ENCODE peak calls at places on chromosome 11, in ten cellular contexts. R is RWPE2; I is colonic mucosa; Z is AG04450; Q is naive thymus-derived CD4-positive, alpha-beta T cell; W is tibial artery; S is aorta; V is Peyer's patch; H is ovary; O is caudate nucleus. P is an unnamed sample.

GRCh38 chr11:57387284-57388030 is 3.0 kb downstream of the PRG2 start:
- DNase-seq in I (no peak), W (no peak), V (no peak), Z (no peak), S (no peak), R (no peak), H (no peak), Q (no peak), O (no peak), P (no peak)

GRCh38 chr11:18772211-18772610 is 19.4 kb downstream of the PTPN5 start:
- DNase-seq in V (no peak), Z (no peak), Q (no peak), S (no peak), R (no peak), W (no peak), I (no peak), H (no peak), O (no peak), P (no peak)

GRCh38 chr11:86802601-86803051 is 2.3 kb downstream of the PRSS23 start:
- DNase-seq in R (no peak), S (no peak), Q (no peak), O (no peak), V (no peak), H (no peak), I (no peak), W (no peak), Z (no peak), P (no peak)

GRCh38 chr11:125049393-125049792 is 13.7 kb upstream of the SLC37A2 start:
- DNase-seq in S (no peak), V (no peak), W (no peak), Z (no peak), H (no peak), Q (no peak), R (no peak), I (no peak), O (no peak), P (no peak)

GRCh38 chr11:8098361-8098760 is 17.4 kb downstream of the TUB start:
- DNase-seq in R (no peak), W (no peak), Q (no peak), O (no peak), I (no peak), H (no peak), V (no peak), S (no peak), Z (peak), P (no peak)

GRCh38 chr11:132080121-132080520 is 709.7 kb downstream of the NTM start:
- DNase-seq in R (no peak), S (no peak), Z (no peak), I (no peak), O (no peak), H (no peak), Q (no peak), W (no peak), V (no peak), P (no peak)

GRCh38 chr11:43576834-43577521 is 103.6 kb upstream of the HSD17B12 start:
- DNase-seq in H (peak), R (no peak), W (no peak), I (peak), S (peak), Q (no peak), O (no peak), Z (no peak), V (no peak), P (no peak)

GRCh38 chr11:131977231-131977630 is 606.8 kb downstream of the NTM start:
- DNase-seq in W (no peak), Z (no peak), V (no peak), H (no peak), O (no peak), I (no peak), R (peak), Q (no peak), S (no peak), P (peak)

GRCh38 chr11:90229791-90230190 is 6.9 kb upstream of the CHORDC1 start:
- DNase-seq in R (no peak), Q (no peak), W (no peak), Z (no peak), S (no peak), O (no peak), I (no peak), H (no peak), V (no peak), P (no peak)

GRCh38 chr11:44950625-44951472 is at the start of gene TP53I11:
- DNase-seq in V (peak), Z (no peak), S (peak), I (peak), Q (peak), H (peak), W (peak), R (no peak), O (no peak), P (no peak)

GRCh38 chr11:101436511-101437142 is 147.2 kb downstream of the TRPC6 start:
- DNase-seq in V (no peak), R (no peak), H (peak), S (peak), Q (no peak), I (peak), W (no peak), Z (no peak), O (no peak), P (no peak)

GRCh38 chr11:112285918-112286317 is 25.3 kb upstream of the PLET1 start:
- DNase-seq in Z (no peak), O (no peak), I (no peak), Q (no peak), R (no peak), V (no peak), S (no peak), H (no peak), W (no peak), P (no peak)

GRCh38 chr11:112291191-112291590 is 30.5 kb upstream of the PLET1 start:
- DNase-seq in R (no peak), S (no peak), O (no peak), V (no peak), I (no peak), H (no peak), Z (no peak), W (no peak), Q (no peak), P (no peak)

GRCh38 chr11:112289588-112290461 is 29.2 kb upstream of the PLET1 start:
- DNase-seq in O (peak), V (peak), R (peak), W (peak), Z (no peak), I (peak), Q (peak), H (peak), S (peak), P (no peak)

GRCh38 chr11:112290462-112290894 is 29.8 kb upstream of the PLET1 start:
- DNase-seq in W (no peak), H (no peak), R (no peak), S (no peak), Q (no peak), O (no peak), Z (no peak), V (no peak), I (no peak), P (no peak)

DNA sequence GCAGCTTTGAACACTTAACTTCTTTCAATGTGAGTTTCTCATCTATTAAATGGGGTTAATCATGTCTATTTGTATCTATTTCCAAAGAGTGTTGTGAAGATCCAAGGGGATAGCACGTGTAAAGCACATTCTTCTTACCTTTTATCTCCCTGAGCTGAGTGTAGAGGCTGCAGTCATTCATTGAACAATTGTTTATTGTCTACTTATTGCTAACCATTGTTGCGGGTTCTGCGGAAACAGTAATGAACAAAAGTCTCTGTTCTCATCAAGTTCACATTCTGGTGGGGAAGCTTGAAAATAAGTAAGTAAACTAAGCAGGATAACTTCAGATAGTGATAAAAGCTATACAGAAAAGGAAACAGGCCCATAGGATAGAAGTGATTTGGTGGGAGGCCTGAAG is 27.4 kb upstream of the PLET1 start:
- DNase-seq in Z (no peak), Q (no peak), S (no peak), V (no peak), I (no peak), O (no peak), H (no peak), R (no peak), W (no peak), P (no peak)
- H3K27ac ChIP-seq in Z (no peak), Q (no peak), S (no peak), V (no peak), I (no peak), O (peak), H (no peak), R (no peak), W (no peak), P (no peak)

DNA sequence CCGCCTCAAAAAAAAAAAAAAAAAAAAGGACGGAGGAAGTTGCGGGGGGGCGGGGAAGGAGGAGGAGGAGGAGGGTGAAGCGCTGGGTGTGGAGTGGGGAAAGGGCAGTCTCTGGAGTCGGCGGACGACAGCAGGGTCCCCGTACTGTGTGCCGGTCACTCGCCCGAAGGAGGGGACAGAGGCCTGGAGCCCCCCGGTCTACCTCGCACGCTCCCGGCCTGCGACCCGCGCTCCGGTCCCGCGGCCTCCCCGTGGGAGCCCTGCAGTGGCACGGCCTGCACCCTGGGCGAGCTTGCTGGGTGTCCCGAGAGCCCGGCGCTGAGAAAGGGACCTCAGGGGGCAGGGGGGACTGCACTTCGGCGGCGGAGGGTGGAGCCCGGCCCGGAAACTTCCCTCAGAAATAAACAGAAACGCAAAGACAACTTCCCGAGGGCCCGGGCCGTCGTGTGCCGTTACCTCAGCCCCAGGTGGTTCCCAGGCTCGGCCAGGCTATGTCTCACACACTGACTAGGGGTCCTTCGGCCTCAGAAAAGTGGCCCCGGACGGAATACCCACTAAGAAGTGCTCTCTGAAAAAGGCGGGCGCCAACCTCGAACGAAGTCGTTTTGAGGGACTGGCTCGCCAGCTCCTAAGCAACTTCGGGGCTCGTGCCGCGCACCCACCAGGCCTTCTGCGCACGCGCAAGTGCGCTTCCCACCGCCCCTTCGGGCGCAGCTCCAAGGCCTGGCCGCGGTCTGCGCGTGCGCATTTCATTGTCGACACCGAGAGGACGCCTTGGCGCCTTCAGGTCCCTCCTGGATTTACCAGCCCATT is at the start of gene MAJIN:
- DNase-seq in H (peak), Q (peak), S (peak), I (peak), R (no peak), V (peak), O (peak), Z (peak), W (peak), P (no peak)
- H3K27ac ChIP-seq in H (no peak), Q (peak), S (no peak), I (peak), R (peak), V (peak), O (no peak), Z (no peak), W (peak), P (peak)

DNA sequence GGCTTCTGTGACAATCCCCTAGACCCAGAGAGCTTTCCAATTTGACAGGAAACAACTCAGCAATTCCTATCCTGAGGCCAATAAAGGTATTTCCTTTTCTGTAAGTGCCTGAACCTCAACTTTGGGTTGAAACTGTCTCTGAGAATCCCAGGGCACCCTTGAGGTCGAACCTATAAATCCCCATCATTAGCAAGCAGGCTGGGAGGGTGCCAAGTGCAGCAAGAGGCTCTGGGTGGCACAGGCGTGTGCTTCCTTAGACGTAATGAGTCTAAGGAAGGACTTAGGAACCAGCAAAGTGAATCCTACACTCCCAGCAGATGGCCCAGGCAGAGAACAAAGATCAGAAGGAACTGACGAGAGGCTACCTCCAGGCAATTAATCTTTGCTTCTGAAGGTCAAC is 234.2 kb upstream of the NARS2 start:
- DNase-seq in Q (no peak), S (peak), O (no peak), H (no peak), R (no peak), I (peak), W (no peak), Z (no peak), V (no peak), P (no peak)
- H3K27ac ChIP-seq in Q (no peak), S (no peak), O (no peak), H (peak), R (no peak), I (peak), W (no peak), Z (peak), V (peak), P (no peak)

DNA sequence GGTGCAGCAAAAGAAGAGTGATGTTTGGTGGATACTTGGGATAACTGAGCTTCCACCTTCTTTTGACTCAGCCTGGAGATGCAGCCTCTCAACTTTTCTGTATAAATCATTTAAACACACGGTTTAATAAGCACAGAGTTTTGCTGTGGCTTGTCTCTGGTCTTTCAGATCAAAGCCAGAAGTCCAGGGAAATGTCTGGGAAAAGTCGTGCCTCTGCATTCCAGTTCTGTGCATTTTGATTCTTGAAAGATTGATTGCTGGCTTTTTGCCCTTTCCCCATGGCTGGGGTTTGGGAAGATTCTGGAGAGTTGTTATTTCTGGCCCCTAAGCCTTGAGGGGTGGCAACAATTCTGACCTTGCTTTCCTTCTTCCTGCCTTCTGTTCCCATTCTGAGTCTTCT is 154.2 kb downstream of the COMMD9 start:
- DNase-seq in I (no peak), R (no peak), Z (no peak), Q (no peak), S (no peak), H (no peak), O (no peak), V (no peak), W (no peak), P (no peak)
- H3K27ac ChIP-seq in I (no peak), R (no peak), Z (no peak), Q (no peak), S (no peak), H (no peak), O (no peak), V (no peak), W (no peak), P (no peak)